ENCODE peak calls at places on chromosomes 12 and 14, in nine cellular contexts. J is fibroblast of mammary gland, Q is A673, Y is MM.1S, H is GM12864, F is astrocyte of the spinal cord, A is psoas muscle, P is IMR-90, I is left ventricle myocardium inferior. R is an unnamed sample.

GRCh38 chr12:47982311-47982710 is 18.9 kb downstream of the TMEM106C start:
- DNase-seq in Y (peak; percentile 85), F (no peak), A (no peak), H (no peak), P (no peak), I (no peak), J (no peak), Q (no peak), R (no peak)

GRCh38 chr14:90275455-90275814 is 19.1 kb downstream of the PSMC1 start:
- DNase-seq in A (no peak), F (no peak), Y (no peak), H (no peak), P (no peak), I (no peak), Q (no peak), J (no peak), R (no peak)

GRCh38 chr12:93183940-93184663 is 193.6 kb upstream of the NUDT4 start:
- DNase-seq in Q (no peak), H (peak; percentile 73), P (no peak), Y (no peak), J (peak; percentile 45), F (no peak), A (peak; percentile 29), I (peak; percentile 48), R (no peak)

GRCh38 chr12:128813883-128814282 is 9.9 kb downstream of the SLC15A4 start:
- DNase-seq in J (peak; percentile 80), Q (no peak), I (no peak), Y (no peak), F (peak; percentile 36), H (no peak), A (no peak), P (no peak), R (no peak)

GRCh38 chr12:92193846-92194245 is 48.2 kb upstream of the BTG1 start:
- DNase-seq in J (no peak), Q (peak; percentile 17), A (no peak), Y (no peak), H (no peak), P (no peak), I (no peak), F (no peak), R (no peak)

GRCh38 chr12:98591209-98591608 is 2.3 kb upstream of the SLC25A3 start:
- DNase-seq in I (no peak), H (no peak), Q (no peak), Y (no peak), P (peak; percentile 32), J (no peak), F (no peak), A (no peak), R (no peak)

GRCh38 chr12:101634724-101635123 is 40.0 kb downstream of the MYBPC1 start:
- DNase-seq in H (peak; percentile 71), Y (no peak), I (no peak), Q (no peak), A (no peak), P (no peak), J (no peak), F (no peak), R (no peak)

GRCh38 chr12:112778400-112778799 is 13.1 kb upstream of the RPH3A start:
- DNase-seq in Q (no peak), A (no peak), Y (no peak), I (no peak), P (no peak), F (no peak), H (no peak), J (no peak), R (no peak)

GRCh38 chr12:66693901-66694513 is 15.1 kb upstream of the GRIP1 start:
- DNase-seq in J (peak; percentile 74), P (peak; percentile 69), I (no peak), A (no peak), F (peak; percentile 76), H (peak; percentile 60), Q (peak; percentile 75), Y (peak; percentile 88), R (peak; percentile 68)

GRCh38 chr12:6532927-6533652 is 1.2 kb upstream of the GAPDH start:
- DNase-seq in P (peak; percentile 76), Q (peak; percentile 88), Y (peak; percentile 60), I (peak; percentile 80), F (peak; percentile 75), A (peak; percentile 69), H (no peak), J (peak; percentile 53), R (no peak)
- H3K4me3 ChIP-seq in P (peak overlapping the region; percentile 51), Q (peak overlapping the region; percentile 84), Y (peak overlapping the region; percentile 86), I (peak overlapping the region; percentile 99), F (peak overlapping the region; percentile 98), A (peak overlapping the region; percentile 86), H (peak overlapping the region; percentile 80), J (peak overlapping the region; percentile 96), R (peak overlapping the region; percentile 100)

DNA sequence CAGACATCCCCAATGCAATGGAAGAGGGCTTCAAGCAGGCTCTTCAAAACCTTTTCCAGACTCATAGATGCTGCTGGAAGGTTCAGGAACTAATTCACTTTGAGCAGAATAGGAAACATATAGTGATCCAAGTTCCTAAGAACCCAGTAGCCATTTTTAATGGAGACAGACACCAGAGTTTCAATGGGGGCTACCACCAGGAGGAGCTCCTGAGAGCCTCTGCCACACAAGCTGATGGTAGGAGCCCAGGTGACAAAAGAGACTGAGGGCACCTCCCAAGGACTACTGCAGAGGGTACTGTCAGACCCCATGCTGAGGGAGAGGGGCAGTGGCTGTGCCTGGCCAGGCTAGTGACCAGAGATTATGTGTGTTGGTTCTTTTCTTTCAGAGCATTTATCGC is 45.9 kb downstream of the IFNG start:
- DNase-seq in Q (no peak), H (no peak), A (no peak), J (no peak), F (no peak), Y (no peak), P (no peak), I (no peak), R (no peak)
- TF ChIP-seq CTCF in Q (peak; percentile 57), H (peak; percentile 72), A (no peak), J (peak; percentile 32), F (peak; percentile 35), Y (peak; percentile 36), P (no peak), I (no peak), R (peak; percentile 15)

DNA sequence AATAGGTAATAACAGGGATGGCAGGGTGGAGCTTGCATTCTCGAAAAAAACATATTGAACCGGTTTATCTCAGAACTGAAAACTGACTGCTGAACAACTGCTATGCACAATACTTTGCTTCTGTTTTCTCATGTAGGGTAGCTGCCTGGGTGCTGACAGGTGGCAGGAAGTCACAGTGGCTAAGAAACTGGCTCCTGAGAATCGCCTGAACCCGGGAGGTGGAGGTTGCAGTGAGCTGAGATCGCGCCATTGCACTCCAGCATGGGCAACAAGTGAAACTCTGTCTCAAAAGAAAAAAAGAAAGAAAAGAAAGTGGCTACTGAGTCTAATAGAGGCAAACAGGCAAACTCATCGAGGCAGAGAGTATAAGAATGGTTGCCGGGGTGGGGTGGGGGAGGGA is 113.1 kb downstream of the CCDC60 start:
- DNase-seq in I (no peak), P (no peak), F (no peak), A (no peak), J (no peak), H (peak; percentile 52), Q (no peak), Y (peak; percentile 55), R (no peak)
- H3K4me3 ChIP-seq in I (no peak overlapping the region), P (no peak overlapping the region), F (no peak overlapping the region), A (no peak overlapping the region), J (no peak overlapping the region), H (no peak overlapping the region), Q (no peak overlapping the region), Y (no peak overlapping the region), R (no peak overlapping the region)

GRCh38 chr14:30872602-30873001 is 1.8 kb upstream of the COCH start:
- DNase-seq in Q (peak; percentile 7), A (no peak), J (no peak), Y (no peak), I (no peak), P (no peak), F (no peak), H (no peak), R (no peak)

GRCh38 chr14:30875788-30876053 is 1.4 kb downstream of the COCH start:
- DNase-seq in P (no peak), I (no peak), Q (no peak), F (no peak), H (no peak), A (no peak), J (no peak), Y (no peak), R (no peak)

GRCh38 chr14:30873308-30874119 is 845 bp upstream of the COCH start:
- DNase-seq in P (no peak), Y (no peak), F (no peak), J (no peak), A (no peak), H (no peak), Q (peak; percentile 4), I (no peak), R (no peak)

GRCh38 chr14:30874999-30875787 is 834 bp downstream of the COCH start:
- DNase-seq in F (no peak), A (no peak), I (no peak), H (no peak), J (no peak), Y (no peak), Q (peak; percentile 45), P (no peak), R (no peak)

GRCh38 chr14:30874120-30874998 is at the start of gene COCH:
- DNase-seq in J (no peak), H (no peak), F (no peak), A (peak; percentile 33), I (peak; percentile 31), Q (peak; percentile 79), P (no peak), Y (peak; percentile 26), R (no peak)
- TF ChIP-seq CTCF in J (no peak), H (peak; percentile 46), F (peak; percentile 27), A (peak; percentile 19), I (peak; percentile 59), Q (no peak), P (peak; percentile 15), Y (no peak), R (peak; percentile 14)

GRCh38 chr12:53743277-53744129 is 8.3 kb downstream of the CISTR start:
- DNase-seq in Y (peak; percentile 61), I (no peak), A (no peak), P (peak; percentile 48), Q (peak; percentile 76), J (peak; percentile 54), H (no peak), F (peak; percentile 65), R (peak; percentile 16)
- H3K4me3 ChIP-seq in Y (no peak overlapping the region), I (no peak overlapping the region), A (no peak overlapping the region), P (no peak overlapping the region), Q (no peak overlapping the region), J (no peak overlapping the region), H (no peak overlapping the region), F (no peak overlapping the region), R (no peak overlapping the region)

DNA sequence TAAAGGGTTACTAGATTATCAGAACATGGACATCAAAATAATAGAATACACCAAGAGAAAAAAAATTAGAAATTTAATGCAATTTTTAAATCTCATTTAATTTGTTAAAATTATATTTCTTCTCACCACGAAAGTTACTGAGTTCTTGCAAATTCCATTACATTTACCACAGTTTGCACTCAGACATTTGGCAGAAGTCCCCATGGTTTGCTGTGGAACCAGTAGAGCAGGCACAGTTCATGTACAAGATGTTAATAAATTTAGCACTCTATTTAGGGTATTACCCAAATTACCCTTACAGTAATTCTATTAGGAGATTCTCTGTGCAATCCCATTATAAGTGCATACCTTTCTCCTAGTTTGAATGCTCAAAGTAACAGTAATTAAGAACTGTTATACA is 9.7 kb downstream of the SCN8A start:
- DNase-seq in H (no peak), A (no peak), F (no peak), Q (no peak), Y (no peak), I (no peak), J (no peak), P (no peak), R (no peak)
- TF ChIP-seq CTCF in H (no peak), A (no peak), F (no peak), Q (no peak), Y (no peak), I (no peak), J (no peak), P (no peak), R (no peak)

GRCh38 chr12:69688496-69689427 is 10.3 kb downstream of the BEST3 start:
- DNase-seq in F (peak; percentile 96), I (peak; percentile 20), Q (peak; percentile 87), A (peak; percentile 90), H (no peak), P (peak; percentile 94), Y (no peak), J (peak; percentile 95), R (peak; percentile 89)
- H3K4me3 ChIP-seq in F (no peak overlapping the region), I (no peak overlapping the region), Q (no peak overlapping the region), A (peak overlapping the region; percentile 35), H (no peak overlapping the region), P (no peak overlapping the region), Y (no peak overlapping the region), J (no peak overlapping the region), R (no peak overlapping the region)